ENCODE peak calls at places on chromosomes 2 and 18, in five cellular contexts. V is Daoy; A is H1; O is naive thymus-derived CD8-positive, alpha-beta T cell; F is B cell. K is an unnamed sample.

GRCh38 chr18:76878426-76878825 is 56.1 kb downstream of the ZNF236 start:
- DNase-seq in A (no peak), F (no peak), V (no peak), O (no peak), K (no peak)

GRCh38 chr2:134258684-134259408 is 5.0 kb downstream of the MGAT5 start:
- DNase-seq in V (no peak), O (peak), F (no peak), A (no peak), K (no peak)

GRCh38 chr18:32036506-32037210 is 18.0 kb downstream of the RNF125 start:
- DNase-seq in V (no peak), A (no peak), O (no peak), F (no peak), K (no peak)

GRCh38 chr18:34114996-34115395 is 109.7 kb downstream of the NOL4 start:
- DNase-seq in F (no peak), O (no peak), V (peak), A (no peak), K (no peak)

GRCh38 chr18:76441668-76442412 is 53.2 kb downstream of the ZNF516 start:
- DNase-seq in F (no peak), V (no peak), A (no peak), O (no peak), K (no peak)

GRCh38 chr2:73254343-73255006 is 20.4 kb downstream of the CCT7 start:
- DNase-seq in V (no peak), O (no peak), A (no peak), F (no peak), K (no peak)

GRCh38 chr2:132424526-132425121 is 8.0 kb downstream of the GPR39 start:
- DNase-seq in F (no peak), O (no peak), A (no peak), V (no peak), K (peak)

GRCh38 chr2:189927823-189928222 is 134.7 kb downstream of the MSTN start:
- DNase-seq in F (no peak), A (no peak), O (no peak), V (no peak), K (peak)

GRCh38 chr2:23414876-23415275 is 29.9 kb downstream of the KLHL29 start:
- DNase-seq in F (no peak), V (peak), A (no peak), O (no peak), K (peak)

GRCh38 chr18:74895686-74896085 is 298.0 kb downstream of the ZNF407 start:
- DNase-seq in F (no peak), A (no peak), O (no peak), V (peak), K (peak)

GRCh38 chr2:4909486-4909885 is 782.7 kb upstream of the SOX11 start:
- DNase-seq in F (no peak), O (no peak), V (no peak), A (no peak), K (no peak)

GRCh38 chr2:223523541-223523940 is 78.6 kb downstream of the SCG2 start:
- DNase-seq in O (no peak), A (no peak), V (no peak), F (no peak), K (peak)

GRCh38 chr2:197211881-197212342 is 98.7 kb downstream of the ANKRD44 start:
- DNase-seq in O (no peak), V (no peak), A (no peak), F (no peak), K (no peak)

GRCh38 chr2:53450885-53451284 is 316.7 kb upstream of the CHAC2 start:
- DNase-seq in F (no peak), V (no peak), O (no peak), A (no peak), K (no peak)

GRCh38 chr18:26051845-26052244 is 38.6 kb downstream of the SS18 start:
- DNase-seq in A (no peak), V (no peak), O (no peak), F (no peak), K (no peak)